ENCODE peak calls at places on chromosome 20, in four cellular contexts. One of them, this sample, is unnamed.

GRCh38 chr20:36957875-36958667 is 6.6 kb upstream of the SAMHD1 start:
- DNase-seq in foreskin fibroblast: no peak
- DNase-seq in brain microvascular endothelial cell: no peak
- DNase-seq in BE2C: no peak
- DNase-seq in this sample: no peak

GRCh38 chr20:24769878-24770627 is 179.0 kb upstream of the CST7 start:
- DNase-seq in foreskin fibroblast: no peak
- DNase-seq in brain microvascular endothelial cell: no peak
- DNase-seq in BE2C: no peak
- DNase-seq in this sample: no peak

GRCh38 chr20:17562804-17563305 is 7.0 kb upstream of the DSTN start:
- DNase-seq in foreskin fibroblast: peak
- DNase-seq in brain microvascular endothelial cell: peak
- DNase-seq in BE2C: no peak
- DNase-seq in this sample: peak

GRCh38 chr20:35604444-35604750 is 11.2 kb upstream of the SPAG4 start:
- DNase-seq in foreskin fibroblast: no peak
- DNase-seq in brain microvascular endothelial cell: no peak
- DNase-seq in BE2C: peak
- DNase-seq in this sample: no peak

GRCh38 chr20:17768267-17768666 is 68.5 kb downstream of the BANF2 start:
- DNase-seq in foreskin fibroblast: no peak
- DNase-seq in brain microvascular endothelial cell: no peak
- DNase-seq in BE2C: no peak
- DNase-seq in this sample: no peak

GRCh38 chr20:45294659-45295058 is 12.0 kb upstream of the RBPJL start:
- DNase-seq in foreskin fibroblast: no peak
- DNase-seq in brain microvascular endothelial cell: no peak
- DNase-seq in BE2C: no peak
- DNase-seq in this sample: no peak

GRCh38 chr20:63747622-63748355 is 8.2 kb downstream of the SLC2A4RG start:
- DNase-seq in foreskin fibroblast: no peak
- DNase-seq in brain microvascular endothelial cell: no peak
- DNase-seq in BE2C: no peak
- DNase-seq in this sample: no peak

GRCh38 chr20:2052741-2053140 is 48.9 kb upstream of the STK35 start:
- DNase-seq in foreskin fibroblast: no peak
- DNase-seq in brain microvascular endothelial cell: no peak
- DNase-seq in BE2C: no peak
- DNase-seq in this sample: no peak

GRCh38 chr20:36951198-36951976 is at the start of gene SAMHD1:
- DNase-seq in foreskin fibroblast: peak
- DNase-seq in brain microvascular endothelial cell: peak
- DNase-seq in BE2C: peak
- DNase-seq in this sample: peak

GRCh38 chr20:53829706-53830521 is 236.3 kb upstream of the ZNF217 start:
- DNase-seq in foreskin fibroblast: peak
- DNase-seq in brain microvascular endothelial cell: peak
- DNase-seq in BE2C: no peak
- DNase-seq in this sample: no peak

GRCh38 chr20:18788021-18788420 is 25.6 kb upstream of the SCP2D1 start:
- DNase-seq in foreskin fibroblast: no peak
- DNase-seq in brain microvascular endothelial cell: no peak
- DNase-seq in BE2C: no peak
- DNase-seq in this sample: no peak

GRCh38 chr20:59242714-59243626 is 57.4 kb upstream of the EDN3 start:
- DNase-seq in foreskin fibroblast: no peak
- DNase-seq in brain microvascular endothelial cell: no peak
- DNase-seq in BE2C: no peak
- DNase-seq in this sample: no peak

GRCh38 chr20:62665153-62665754 is 23.0 kb downstream of the SLCO4A1 start:
- DNase-seq in foreskin fibroblast: no peak
- DNase-seq in brain microvascular endothelial cell: no peak
- DNase-seq in BE2C: no peak
- DNase-seq in this sample: no peak

GRCh38 chr20:44572551-44573500 is 9.6 kb upstream of the PKIG start:
- DNase-seq in foreskin fibroblast: peak
- DNase-seq in brain microvascular endothelial cell: peak
- DNase-seq in BE2C: no peak
- DNase-seq in this sample: peak

GRCh38 chr20:50578061-50578777 is 68.0 kb downstream of the PTPN1 start:
- DNase-seq in foreskin fibroblast: no peak
- DNase-seq in brain microvascular endothelial cell: no peak
- DNase-seq in BE2C: no peak
- DNase-seq in this sample: no peak

GRCh38 chr20:50574108-50574507 is 63.9 kb downstream of the PTPN1 start:
- DNase-seq in foreskin fibroblast: no peak
- DNase-seq in brain microvascular endothelial cell: no peak
- DNase-seq in BE2C: no peak
- DNase-seq in this sample: no peak

GRCh38 chr20:50577175-50578018 is 67.2 kb downstream of the PTPN1 start:
- DNase-seq in foreskin fibroblast: peak
- DNase-seq in brain microvascular endothelial cell: no peak
- DNase-seq in BE2C: peak
- DNase-seq in this sample: no peak

GRCh38 chr20:50574586-50574985 is 64.4 kb downstream of the PTPN1 start:
- DNase-seq in foreskin fibroblast: no peak
- DNase-seq in brain microvascular endothelial cell: no peak
- DNase-seq in BE2C: no peak
- DNase-seq in this sample: no peak

GRCh38 chr20:50575869-50576720 is 65.9 kb downstream of the PTPN1 start:
- DNase-seq in foreskin fibroblast: peak
- DNase-seq in brain microvascular endothelial cell: peak
- DNase-seq in BE2C: peak
- DNase-seq in this sample: no peak
- TF ChIP-seq CTCF in foreskin fibroblast: peak
- TF ChIP-seq CTCF in brain microvascular endothelial cell: peak
- TF ChIP-seq CTCF in BE2C: peak
- TF ChIP-seq CTCF in this sample: peak

GRCh38 chr20:57583289-57584257 is 22.7 kb downstream of the PCK1 start:
- DNase-seq in foreskin fibroblast: no peak
- DNase-seq in brain microvascular endothelial cell: no peak
- DNase-seq in BE2C: no peak
- DNase-seq in this sample: no peak
- TF ChIP-seq CTCF in foreskin fibroblast: no peak
- TF ChIP-seq CTCF in brain microvascular endothelial cell: no peak
- TF ChIP-seq CTCF in BE2C: no peak
- TF ChIP-seq CTCF in this sample: no peak

DNA sequence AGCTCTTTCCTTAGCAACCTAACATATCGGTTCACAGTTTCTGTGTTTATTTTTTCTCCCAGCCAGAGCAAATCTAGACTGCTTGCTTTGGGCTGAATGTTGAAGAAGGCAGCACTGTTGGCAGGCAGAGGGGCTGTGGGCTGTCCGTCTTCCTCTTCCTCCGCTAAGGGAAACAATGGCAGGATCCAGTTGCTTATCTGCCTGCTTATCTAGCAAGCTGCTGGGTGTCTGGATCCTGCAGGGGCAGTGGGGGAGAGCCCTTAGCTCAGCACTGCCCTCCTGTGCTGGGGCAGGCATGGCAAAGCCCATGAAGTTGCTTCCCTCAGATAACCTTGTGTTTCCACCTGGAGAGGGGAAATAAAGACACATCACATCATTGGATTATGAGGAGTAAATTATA is 92.7 kb upstream of the CD93 start:
- DNase-seq in foreskin fibroblast: no peak
- DNase-seq in brain microvascular endothelial cell: no peak
- DNase-seq in BE2C: no peak
- DNase-seq in this sample: no peak
- TF ChIP-seq CTCF in foreskin fibroblast: no peak
- TF ChIP-seq CTCF in brain microvascular endothelial cell: peak
- TF ChIP-seq CTCF in BE2C: no peak
- TF ChIP-seq CTCF in this sample: no peak

GRCh38 chr20:49909499-49910339 is 5.6 kb downstream of the SPATA2 start:
- DNase-seq in foreskin fibroblast: no peak
- DNase-seq in brain microvascular endothelial cell: no peak
- DNase-seq in BE2C: peak
- DNase-seq in this sample: no peak
- TF ChIP-seq CTCF in foreskin fibroblast: peak
- TF ChIP-seq CTCF in brain microvascular endothelial cell: peak
- TF ChIP-seq CTCF in BE2C: peak
- TF ChIP-seq CTCF in this sample: peak

DNA sequence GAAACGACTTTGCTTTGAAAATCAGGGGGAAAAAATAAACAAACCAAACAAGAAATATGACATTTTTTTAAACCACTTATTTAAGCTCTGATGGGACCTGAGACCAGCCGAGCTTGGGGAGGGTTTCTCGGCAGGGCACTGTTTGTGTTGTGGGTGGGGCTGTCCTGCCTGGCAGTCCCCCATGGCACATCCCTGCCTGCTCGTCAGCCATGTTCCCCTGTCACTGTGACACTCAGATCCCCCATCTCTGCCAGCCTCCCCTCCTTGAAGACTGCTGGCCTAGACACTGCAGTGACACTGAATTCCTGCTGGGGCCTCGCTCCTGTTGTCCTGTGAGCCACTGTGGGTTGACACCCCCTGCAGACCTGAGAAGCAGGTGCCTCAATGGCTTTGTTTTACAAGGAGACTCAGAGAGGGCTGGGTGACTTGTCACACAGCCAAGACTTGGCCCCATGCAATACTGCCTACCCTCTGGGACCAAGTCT is 95.1 kb upstream of the PTPN1 start:
- DNase-seq in foreskin fibroblast: no peak
- DNase-seq in brain microvascular endothelial cell: no peak
- DNase-seq in BE2C: no peak
- DNase-seq in this sample: no peak
- TF ChIP-seq CTCF in foreskin fibroblast: no peak
- TF ChIP-seq CTCF in brain microvascular endothelial cell: no peak
- TF ChIP-seq CTCF in BE2C: no peak
- TF ChIP-seq CTCF in this sample: no peak

GRCh38 chr20:46324960-46325703 is 16.8 kb upstream of the CDH22 start:
- DNase-seq in foreskin fibroblast: peak
- DNase-seq in brain microvascular endothelial cell: peak
- DNase-seq in BE2C: peak
- DNase-seq in this sample: no peak
- TF ChIP-seq CTCF in foreskin fibroblast: peak
- TF ChIP-seq CTCF in brain microvascular endothelial cell: peak
- TF ChIP-seq CTCF in BE2C: peak
- TF ChIP-seq CTCF in this sample: peak